ENCODE peak calls at places on chromosome 10, in six cellular contexts. O is IMR-90, P is A549, A is HEK293T, L is K562, R is GM12878. E is an unnamed sample.

GRCh38 chr10:111098679-111099437 is 22.0 kb downstream of the ADRA2A start:
- DNase-seq in A (peak), R (no peak), P (peak), O (no peak), L (peak), E (no peak)

GRCh38 chr10:30043476-30044270 is 15.7 kb downstream of the JCAD start:
- DNase-seq in R (no peak), A (no peak), L (no peak), P (no peak), O (no peak), E (no peak)

GRCh38 chr10:100872034-100872791 is 40.5 kb upstream of the SLF2 start:
- DNase-seq in O (peak), P (peak), A (peak), L (peak), R (no peak), E (no peak)

GRCh38 chr10:86635402-86635801 is 18.9 kb upstream of the OPN4 start:
- DNase-seq in L (no peak), A (no peak), R (no peak), O (peak), P (peak), E (no peak)

GRCh38 chr10:89367529-89367928 is 10.3 kb upstream of the IFIT1B start:
- DNase-seq in P (no peak), A (no peak), R (peak), O (no peak), L (no peak), E (no peak)

GRCh38 chr10:92574545-92575377 is 868 bp upstream of the IDE start:
- DNase-seq in L (no peak), R (no peak), O (peak), P (no peak), A (no peak), E (no peak)

GRCh38 chr10:49666685-49667084 is 12.8 kb upstream of the C10orf53 start:
- DNase-seq in A (no peak), O (no peak), P (no peak), R (no peak), L (no peak), E (no peak)

GRCh38 chr10:84405662-84406061 is 77.3 kb downstream of the CCSER2 start:
- DNase-seq in L (no peak), O (peak), P (no peak), R (no peak), A (no peak), E (no peak)

GRCh38 chr10:100743626-100744135 is 1.7 kb upstream of the PAX2 start:
- DNase-seq in P (peak), R (no peak), O (peak), A (peak), L (peak), E (peak)

GRCh38 chr10:73614711-73615110 is 23.6 kb upstream of the USP54 start:
- DNase-seq in P (no peak), A (no peak), L (no peak), R (no peak), O (no peak), E (no peak)

GRCh38 chr10:115059301-115059898 is 33.8 kb upstream of the ATRNL1 start:
- DNase-seq in L (no peak), R (no peak), A (no peak), P (no peak), O (no peak), E (no peak)

GRCh38 chr10:33802566-33802965 is 468.1 kb upstream of the NRP1 start:
- DNase-seq in R (no peak), O (no peak), P (no peak), A (no peak), L (no peak), E (no peak)

GRCh38 chr10:4865945-4866661 is 40.1 kb downstream of the AKR1E2 start:
- DNase-seq in P (no peak), O (no peak), R (no peak), A (no peak), L (peak), E (no peak)

GRCh38 chr10:18659784-18660561 is 742 bp downstream of the ARL5B start:
- DNase-seq in P (peak), L (peak), O (peak), A (peak), R (peak), E (peak)
- TF ChIP-seq BHLHE40 in P (no peak), L (no peak), O (no peak), A (no peak), R (no peak), E (no peak)

DNA sequence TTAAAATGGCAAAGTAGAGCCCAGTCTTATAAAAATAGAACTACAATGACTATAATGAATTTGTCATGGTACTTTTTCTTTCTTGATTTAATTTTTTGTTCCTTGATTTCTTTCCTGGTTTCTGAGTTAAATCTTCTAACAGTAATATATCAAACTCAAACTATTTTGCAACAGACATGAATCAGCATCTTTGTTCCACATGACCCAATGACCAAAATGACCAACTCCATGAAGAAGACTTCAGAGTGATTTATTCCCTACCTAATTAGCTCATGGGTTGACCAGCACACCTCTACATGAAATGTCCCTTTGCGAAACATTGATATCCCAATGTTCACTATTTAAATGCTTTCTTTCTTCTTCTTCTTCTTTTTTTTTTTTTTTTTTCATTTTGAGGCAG is 30.9 kb downstream of the NMT2 start:
- DNase-seq in L (no peak), R (no peak), A (no peak), O (no peak), P (no peak), E (no peak)
- TF ChIP-seq BHLHE40 in L (no peak), R (no peak), A (no peak), O (no peak), P (no peak), E (no peak)

DNA sequence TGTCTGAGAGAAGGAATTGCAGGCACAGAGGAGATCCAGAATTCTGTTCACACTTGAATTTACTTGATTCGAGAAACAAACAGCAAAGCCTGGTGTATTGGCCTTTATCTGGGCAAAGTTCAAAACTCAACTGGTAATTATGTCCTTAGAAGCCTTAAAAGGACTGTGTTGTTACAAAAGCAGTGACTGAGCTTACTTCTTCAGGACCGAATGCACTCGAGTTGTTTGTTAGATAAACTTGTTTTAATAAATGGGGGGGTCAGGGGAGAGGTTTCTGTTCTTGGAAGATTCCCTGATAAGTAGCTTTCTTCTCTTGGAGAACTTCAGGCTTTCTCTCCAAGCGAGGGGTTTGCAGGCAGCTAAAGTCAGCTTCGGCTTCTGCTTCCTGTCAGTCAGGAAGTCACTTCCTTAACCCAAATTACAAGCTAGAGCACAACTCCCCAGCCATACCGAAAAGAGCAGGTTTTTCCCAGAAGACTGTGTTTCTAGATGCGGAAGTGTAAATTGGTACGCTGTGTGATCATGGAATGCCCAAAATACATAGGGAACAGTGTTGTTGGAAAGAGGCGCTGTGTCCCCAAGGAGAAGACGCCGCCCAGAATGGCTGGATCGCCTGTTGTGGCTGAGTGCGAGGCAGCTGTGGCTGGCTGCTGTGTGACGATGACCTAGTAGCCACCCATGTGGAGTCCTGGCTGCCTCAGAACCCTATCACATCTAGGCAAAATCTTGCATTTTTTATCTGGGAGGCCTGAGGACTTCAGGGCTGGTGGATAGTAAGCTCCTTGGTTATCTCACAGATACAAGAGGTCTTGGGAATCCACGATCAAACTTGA is 110.4 kb downstream of the TCF7L2 start:
- DNase-seq in L (peak), O (no peak), P (no peak), A (no peak), R (no peak), E (peak)
- TF ChIP-seq BHLHE40 in L (no peak), O (no peak), P (no peak), A (no peak), R (no peak), E (no peak)

DNA sequence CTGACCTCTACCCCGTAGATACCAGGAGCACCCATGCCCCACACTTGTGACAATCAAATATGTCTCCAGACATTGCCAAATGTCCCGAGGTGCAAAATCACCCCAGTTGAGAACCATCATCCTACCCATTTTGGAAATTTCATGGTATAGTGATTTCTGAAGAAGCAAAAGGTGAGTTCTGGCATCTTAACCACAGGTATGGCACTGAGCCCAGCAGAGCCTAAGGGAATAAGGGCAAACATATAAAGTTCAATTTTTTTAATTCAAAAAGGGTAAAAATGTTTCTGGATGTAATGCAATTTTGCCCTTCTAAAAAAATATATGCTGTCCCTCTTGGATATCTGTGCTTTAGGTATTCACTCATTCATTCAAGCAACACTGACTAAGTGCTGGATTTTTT is 30.5 kb upstream of the CPXM2 start:
- DNase-seq in O (no peak), A (no peak), R (no peak), P (no peak), L (no peak), E (no peak)
- TF ChIP-seq BHLHE40 in O (no peak), A (no peak), R (no peak), P (no peak), L (no peak), E (no peak)

GRCh38 chr10:51109821-51110533 is 35.7 kb downstream of the PRKG1 start:
- DNase-seq in L (no peak), P (no peak), A (no peak), R (no peak), O (peak), E (no peak)
- TF ChIP-seq BHLHE40 in L (no peak), P (no peak), A (no peak), R (no peak), O (no peak), E (no peak)

DNA sequence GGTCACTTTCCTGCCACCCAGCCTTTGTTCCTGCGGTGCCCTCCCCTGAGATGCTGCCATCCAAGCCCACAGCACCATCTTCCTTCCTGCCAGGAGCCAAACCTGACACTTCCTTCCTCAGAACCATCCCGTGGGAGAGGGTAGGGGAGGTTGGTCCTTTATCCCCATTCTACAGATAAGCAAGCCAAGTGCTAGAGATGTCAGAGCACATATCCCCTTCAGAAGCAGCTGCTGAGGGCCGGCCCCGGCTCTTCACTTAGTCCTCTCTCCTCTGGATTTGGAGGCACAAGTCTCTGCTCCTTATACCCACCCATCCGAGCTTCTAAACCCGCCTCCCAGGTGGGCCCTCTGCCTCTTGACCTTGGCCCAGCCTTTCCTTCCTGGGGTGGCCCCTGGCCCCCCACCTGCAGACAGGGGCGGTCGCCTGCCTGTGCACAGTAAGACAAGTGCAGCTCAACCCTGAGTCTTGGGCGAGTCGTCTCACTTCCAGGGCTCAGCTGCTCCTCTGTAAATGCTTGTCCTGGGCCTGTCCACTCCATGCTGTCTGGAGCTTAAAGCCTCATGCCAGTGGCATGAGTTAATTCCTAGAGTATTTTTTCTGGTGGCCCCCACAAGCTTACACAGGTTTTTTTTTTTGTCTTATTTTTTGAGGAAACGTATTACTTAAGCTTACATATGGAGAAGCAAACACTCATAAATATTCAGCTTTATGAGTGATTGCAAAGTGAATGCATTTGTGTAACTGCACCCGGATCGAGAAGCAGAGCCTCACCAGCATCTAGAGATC is 125.0 kb downstream of the CDH23 start:
- DNase-seq in A (no peak), L (no peak), O (no peak), R (no peak), P (no peak), E (no peak)
- TF ChIP-seq BHLHE40 in A (no peak), L (no peak), O (no peak), R (no peak), P (no peak), E (no peak)

DNA sequence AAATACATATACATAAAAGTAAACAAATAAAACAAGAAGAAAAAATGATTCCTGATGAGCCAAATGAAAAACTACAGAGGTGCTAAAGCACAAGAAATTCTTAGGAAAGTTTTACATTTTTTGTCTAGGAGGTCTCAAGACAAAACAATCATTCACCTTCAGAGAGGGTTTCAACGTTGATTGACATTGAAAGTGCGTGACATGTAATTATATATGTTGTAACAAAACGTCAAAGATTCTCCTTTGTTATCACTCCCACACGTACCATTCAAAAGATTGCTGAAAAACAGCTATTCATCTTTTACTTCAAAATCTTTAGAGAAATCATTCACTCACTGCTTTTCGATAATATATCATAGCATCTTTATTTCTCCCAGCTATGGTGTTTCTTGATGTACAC is 375.9 kb downstream of the NEBL start:
- DNase-seq in L (no peak), P (no peak), O (no peak), A (no peak), R (no peak), E (no peak)
- TF ChIP-seq BHLHE40 in L (no peak), P (no peak), O (no peak), A (no peak), R (no peak), E (no peak)

DNA sequence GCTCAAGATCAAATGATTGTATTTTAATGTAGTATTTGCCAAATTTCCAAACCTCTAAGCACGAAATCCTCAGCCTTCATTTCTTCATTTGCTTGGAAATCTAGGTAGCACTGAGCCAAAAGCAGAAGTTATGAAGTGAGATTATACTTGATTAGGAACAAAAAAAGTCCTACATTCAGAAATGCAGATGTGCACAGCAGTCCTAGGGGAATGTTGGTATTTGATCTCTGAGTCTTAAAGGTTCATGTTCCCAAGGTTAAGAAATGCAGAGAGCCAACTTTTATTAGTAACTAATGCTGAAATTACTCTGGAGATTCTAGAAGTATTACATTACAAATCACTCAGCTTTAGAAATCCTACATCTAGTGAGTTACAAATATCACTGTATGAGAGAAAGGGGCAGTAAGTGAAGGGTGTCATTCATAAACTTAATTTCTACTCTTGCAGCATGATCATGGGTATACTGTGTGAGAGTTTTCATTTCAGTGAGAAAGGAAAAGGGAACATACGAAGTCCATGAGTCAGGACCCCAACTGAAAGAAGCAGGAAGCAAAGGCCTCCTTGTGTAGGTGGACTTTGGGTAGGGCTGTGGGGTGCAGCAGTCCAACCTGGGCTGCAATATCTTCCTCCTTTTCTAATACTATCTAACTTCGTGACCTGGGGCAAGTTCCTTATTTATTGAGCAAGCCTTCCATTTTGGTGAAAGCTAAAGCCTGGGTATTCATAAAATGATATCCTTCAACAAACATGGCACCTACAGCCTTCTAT is 248.3 kb upstream of the TCF7L2 start:
- DNase-seq in O (no peak), P (no peak), L (no peak), A (no peak), R (no peak), E (peak)
- TF ChIP-seq BHLHE40 in O (no peak), P (no peak), L (no peak), A (no peak), R (no peak), E (no peak)

DNA sequence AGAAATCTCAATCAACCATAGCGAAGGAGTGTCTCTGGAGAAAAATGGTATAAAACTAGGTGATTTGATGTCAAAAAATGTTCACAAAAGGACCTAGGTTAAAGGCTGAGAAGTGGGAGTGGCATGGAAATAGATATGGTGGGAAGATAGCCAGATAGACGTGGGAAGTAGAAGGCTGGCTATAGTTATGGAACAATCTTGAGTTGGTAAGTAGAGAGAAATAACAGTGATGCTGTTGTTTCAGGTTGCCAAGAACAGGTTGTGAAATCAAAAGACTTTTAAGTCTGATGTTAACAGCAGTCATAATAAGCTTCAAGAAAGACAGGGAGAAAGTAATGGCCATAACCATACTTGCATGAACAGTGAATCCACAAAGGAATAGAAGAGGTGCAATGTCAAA is 106.1 kb upstream of the RSU1 start:
- DNase-seq in O (no peak), A (no peak), P (no peak), L (no peak), R (no peak), E (no peak)
- TF ChIP-seq BHLHE40 in O (no peak), A (no peak), P (no peak), L (no peak), R (no peak), E (no peak)